ENCODE peak calls at places on chromosomes 11 and 22, in five cellular contexts. V, W, S, E and J are unnamed samples.

GRCh38 chr11:114259551-114259983 is 36.6 kb upstream of the NNMT start:
- DNase-seq in V (no peak), W (no peak), S (no peak), E (no peak), J (no peak)

GRCh38 chr22:36938028-36938425 is 24.6 kb downstream of the CSF2RB start:
- DNase-seq in V (no peak), W (no peak), S (peak; percentile 72), E (no peak), J (no peak)

GRCh38 chr22:31646186-31647019 is 15.6 kb downstream of the PISD start:
- DNase-seq in V (peak; percentile 59), W (no peak), S (peak; percentile 58), E (no peak), J (no peak)

GRCh38 chr11:86735462-86736302 is 63.3 kb upstream of the ME3 start:
- DNase-seq in V (peak; percentile 95), W (no peak), S (no peak), E (no peak), J (no peak)

GRCh38 chr11:124899376-124900145 is 1.9 kb upstream of the ROBO4 start:
- DNase-seq in V (no peak), W (no peak), S (no peak), E (no peak), J (no peak)

GRCh38 chr11:2319791-2320481 is 18.1 kb downstream of the TSPAN32 start:
- DNase-seq in V (no peak), W (no peak), S (no peak), E (no peak), J (no peak)

GRCh38 chr22:49533886-49534285 is 293.8 kb downstream of the BRD1 start:
- DNase-seq in V (no peak), W (no peak), S (peak; percentile 58), E (no peak), J (no peak)

GRCh38 chr11:93653080-93653479 is 8.4 kb upstream of the CEP295 start:
- DNase-seq in V (no peak), W (no peak), S (no peak), E (no peak), J (no peak)

GRCh38 chr11:21289686-21290085 is 620.3 kb downstream of the NELL1 start:
- DNase-seq in V (no peak), W (no peak), S (no peak), E (no peak), J (no peak)

GRCh38 chr11:116219171-116219635 is 553.6 kb downstream of the BUD13 start:
- DNase-seq in V (no peak), W (no peak), S (no peak), E (no peak), J (no peak)

GRCh38 chr11:42462558-42463310 is 849.1 kb upstream of the API5 start:
- DNase-seq in V (no peak), W (no peak), S (no peak), E (no peak), J (no peak)

GRCh38 chr11:114377612-114378267 is 22.6 kb downstream of the C11orf71 start:
- DNase-seq in V (no peak), W (no peak), S (no peak), E (no peak), J (no peak)

GRCh38 chr11:36257351-36257750 is 31.9 kb downstream of the COMMD9 start:
- DNase-seq in V (no peak), W (no peak), S (no peak), E (no peak), J (no peak)

GRCh38 chr11:2555376-2555775 is 110.6 kb downstream of the KCNQ1 start:
- DNase-seq in V (no peak), W (no peak), S (peak; percentile 54), E (no peak), J (peak; percentile 36)

GRCh38 chr11:67276821-67277230 is 10.6 kb downstream of the GRK2 start:
- DNase-seq in V (no peak), W (no peak), S (peak; percentile 82), E (peak; percentile 66), J (peak; percentile 80)
- H3K4me1 ChIP-seq in V (peaks cover 4% of the 10 kb centered on the region), W (peaks cover 72% of the 10 kb centered on the region), S (peaks cover 21% of the 10 kb centered on the region), E (peaks cover 89% of the 10 kb centered on the region), J (peaks cover 42% of the 10 kb centered on the region)

GRCh38 chr11:68840661-68841653 is 759 bp downstream of the CPT1A start:
- DNase-seq in V (peak; percentile 42), W (no peak), S (peak; percentile 89), E (peak; percentile 54), J (peak; percentile 85)

GRCh38 chr11:68843052-68843561 is 1.4 kb upstream of the CPT1A start:
- DNase-seq in V (no peak), W (no peak), S (no peak), E (no peak), J (no peak)

GRCh38 chr11:68841718-68842426 is at the start of gene CPT1A:
- DNase-seq in V (peak; percentile 71), W (no peak), S (peak; percentile 93), E (peak; percentile 91), J (peak; percentile 83)

GRCh38 chr11:68843703-68844312 is 2.1 kb upstream of the CPT1A start:
- DNase-seq in V (peak; percentile 51), W (no peak), S (peak; percentile 94), E (no peak), J (peak; percentile 91)

GRCh38 chr11:68842427-68843051 is 823 bp upstream of the CPT1A start:
- DNase-seq in V (no peak), W (no peak), S (no peak), E (no peak), J (peak; percentile 66)
- H3K4me3 ChIP-seq in V (peak overlapping the region; percentile 86), W (peak overlapping the region; percentile 86), S (peak overlapping the region; percentile 66), E (no peak overlapping the region), J (peak overlapping the region; percentile 88)

DNA sequence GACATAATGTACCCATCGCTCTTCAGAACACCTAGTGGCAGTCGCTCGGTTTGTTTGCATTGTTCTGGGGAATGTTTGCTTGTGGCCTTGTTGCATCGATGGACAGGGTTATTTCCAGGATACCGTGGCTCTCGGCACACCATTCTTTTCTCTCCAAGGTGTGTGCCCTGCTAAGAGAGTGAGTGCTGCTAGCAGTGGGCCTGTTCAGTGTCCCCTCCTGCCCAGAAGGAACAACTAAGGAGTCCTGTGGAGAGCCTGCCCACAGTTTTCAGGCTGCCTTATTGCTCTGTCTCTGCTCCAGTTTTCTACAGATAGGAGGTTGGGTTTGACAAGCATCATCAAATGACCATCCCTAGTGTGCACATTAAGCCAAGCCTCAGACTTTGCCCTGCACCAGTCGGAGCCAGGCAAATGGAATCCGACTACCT is 1.4 kb downstream of the CRY2 start:
- DNase-seq in V (no peak), W (no peak), S (no peak), E (no peak), J (no peak)
- H3K4me1 ChIP-seq in V (peaks cover 15% of the 10 kb centered on the region), W (peaks cover 63% of the 10 kb centered on the region), S (peaks cover 34% of the 10 kb centered on the region), E (peaks cover 14% of the 10 kb centered on the region), J (peaks cover 13% of the 10 kb centered on the region)

DNA sequence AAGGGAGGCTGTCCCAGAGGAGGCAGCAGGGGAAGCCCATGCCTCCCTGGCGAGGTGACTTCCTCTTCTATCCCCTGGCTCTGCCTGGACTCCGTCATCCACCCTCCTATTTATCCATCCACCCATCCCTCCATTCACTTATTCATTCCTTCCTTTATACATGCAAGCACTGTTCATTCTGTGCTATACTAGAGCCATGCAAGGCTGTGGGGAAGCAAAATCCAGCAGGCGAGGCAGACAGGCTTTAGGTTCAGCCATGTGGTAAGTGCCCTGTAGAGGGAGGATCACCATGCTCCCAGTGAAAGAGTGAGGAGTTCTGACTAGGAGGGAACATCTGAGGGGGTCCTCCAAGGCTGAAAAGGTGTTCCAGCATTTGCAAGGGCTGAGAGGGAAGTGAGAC is 1.2 kb upstream of the NAALADL1 start:
- DNase-seq in V (no peak), W (no peak), S (no peak), E (no peak), J (no peak)
- H3K4me3 ChIP-seq in V (no peak overlapping the region), W (no peak overlapping the region), S (no peak overlapping the region), E (no peak overlapping the region), J (no peak overlapping the region)

GRCh38 chr22:40084246-40084645 is 89.5 kb downstream of the FAM83F start:
- DNase-seq in V (no peak), W (no peak), S (no peak), E (no peak), J (no peak)
- H3K4me1 ChIP-seq in V (no peaks in the 10 kb centered on the region), W (peaks cover 42% of the 10 kb centered on the region), S (peaks cover 31% of the 10 kb centered on the region), E (peaks cover 6% of the 10 kb centered on the region), J (peaks cover 12% of the 10 kb centered on the region)

GRCh38 chr22:24440718-24441405 is 13.5 kb downstream of the ADORA2A start:
- DNase-seq in V (no peak), W (no peak), S (peak; percentile 60), E (no peak), J (peak; percentile 58)

GRCh38 chr22:24440270-24440717 is 12.9 kb downstream of the ADORA2A start:
- DNase-seq in V (no peak), W (no peak), S (peak; percentile 57), E (no peak), J (no peak)

GRCh38 chr22:24442352-24442744 is 14.9 kb downstream of the ADORA2A start:
- DNase-seq in V (no peak), W (no peak), S (peak; percentile 38), E (no peak), J (no peak)

GRCh38 chr22:24443668-24444067 is 16.3 kb downstream of the ADORA2A start:
- DNase-seq in V (no peak), W (no peak), S (no peak), E (no peak), J (no peak)

DNA sequence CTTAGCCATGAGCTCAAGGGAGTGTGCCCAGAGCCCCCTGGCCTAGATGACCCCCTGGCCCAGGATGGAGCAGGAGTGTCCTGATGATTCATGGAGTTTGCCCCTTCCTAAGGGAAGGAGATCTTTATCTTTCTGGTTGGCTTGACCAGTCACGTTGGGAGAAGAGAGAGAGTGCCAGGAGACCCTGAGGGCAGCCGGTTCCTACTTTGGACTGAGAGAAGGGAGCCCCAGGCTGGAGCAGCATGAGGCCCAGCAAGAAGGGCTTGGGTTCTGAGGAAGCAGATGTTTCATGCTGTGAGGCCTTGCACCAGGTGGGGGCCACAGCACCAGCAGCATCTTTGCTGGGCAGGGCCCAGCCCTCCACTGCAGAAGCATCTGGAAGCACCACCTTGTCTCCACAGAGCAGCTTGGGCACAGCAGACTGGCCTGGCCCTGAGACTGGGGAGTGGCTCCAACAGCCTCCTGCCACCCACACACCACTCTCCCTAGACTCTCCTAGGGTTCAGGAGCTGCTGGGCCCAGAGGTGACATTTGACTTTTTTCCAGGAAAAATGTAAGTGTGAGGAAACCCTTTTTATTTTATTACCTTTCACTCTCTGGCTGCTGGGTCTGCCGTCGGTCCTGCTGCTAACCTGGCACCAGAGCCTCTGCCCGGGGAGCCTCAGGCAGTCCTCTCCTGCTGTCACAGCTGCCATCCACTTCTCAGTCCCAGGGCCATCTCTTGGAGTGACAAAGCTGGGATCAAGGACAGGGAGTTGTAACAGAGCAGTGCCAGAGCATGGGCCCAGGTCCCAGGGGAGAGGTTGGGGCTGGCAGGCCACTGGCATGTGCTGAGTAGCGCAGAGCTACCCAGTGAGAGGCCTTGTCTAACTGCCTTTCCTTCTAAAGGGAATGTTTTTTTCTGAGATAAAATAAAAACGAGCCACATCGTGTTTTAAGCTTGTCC is 14.3 kb downstream of the ADORA2A start:
- DNase-seq in V (no peak), W (no peak), S (peak; percentile 56), E (no peak), J (no peak)
- H3K4me3 ChIP-seq in V (no peak overlapping the region), W (peak overlapping the region; percentile 24), S (no peak overlapping the region), E (no peak overlapping the region), J (no peak overlapping the region)